ENCODE peak calls at places on chromosomes 7 and 10, in eight cellular contexts. Q, F, U, W, R, I, C and E are unnamed samples.

GRCh38 chr7:8500286-8500685 is 66.9 kb downstream of the NXPH1 start:
- DNase-seq in Q (peak; percentile 26), F (no peak), U (no peak), W (no peak), R (no peak), I (no peak), C (no peak), E (no peak)

GRCh38 chr7:149680316-149681025 is 92.9 kb downstream of the ZNF467 start:
- DNase-seq in Q (no peak), F (no peak), U (no peak), W (no peak), R (no peak), I (no peak), C (no peak), E (no peak)

GRCh38 chr7:68456469-68456868 is 1141.8 kb upstream of the AUTS2 start:
- DNase-seq in Q (no peak), F (no peak), U (no peak), W (no peak), R (no peak), I (no peak), C (no peak), E (no peak)

GRCh38 chr10:119246862-119247549 is 39.6 kb downstream of the GRK5 start:
- DNase-seq in Q (no peak), F (peak; percentile 18), U (no peak), W (no peak), R (no peak), I (no peak), C (no peak), E (no peak)

GRCh38 chr7:93856319-93856718 is 34.2 kb downstream of the TFPI2 start:
- DNase-seq in Q (no peak), F (no peak), U (no peak), W (no peak), R (no peak), I (no peak), C (no peak), E (no peak)

GRCh38 chr10:95286707-95287106 is 4.1 kb downstream of the PDLIM1 start:
- DNase-seq in Q (no peak), F (no peak), U (no peak), W (no peak), R (no peak), I (no peak), C (no peak), E (no peak)

GRCh38 chr7:139572071-139572470 is 48.6 kb downstream of the CLEC2L start:
- DNase-seq in Q (peak; percentile 7), F (peak; percentile 52), U (no peak), W (no peak), R (no peak), I (no peak), C (no peak), E (no peak)

GRCh38 chr7:130921391-130922180 is 187.6 kb upstream of the KLF14 start:
- DNase-seq in Q (peak; percentile 64), F (no peak), U (no peak), W (peak; percentile 58), R (no peak), I (no peak), C (peak; percentile 61), E (no peak)

GRCh38 chr7:99752354-99752753 is 17.4 kb upstream of the CYP3A7 start:
- DNase-seq in Q (peak; percentile 62), F (no peak), U (no peak), W (no peak), R (no peak), I (no peak), C (peak; percentile 78), E (peak; percentile 28)

GRCh38 chr7:70764004-70764691 is 367.8 kb upstream of the GALNT17 start:
- DNase-seq in Q (no peak), F (no peak), U (peak; percentile 64), W (no peak), R (no peak), I (no peak), C (no peak), E (no peak)

GRCh38 chr10:104301907-104302690 is 33.1 kb downstream of the GSTO2 start:
- DNase-seq in Q (no peak), F (no peak), U (no peak), W (no peak), R (no peak), I (no peak), C (no peak), E (no peak)

GRCh38 chr7:65731129-65731528 is 141.7 kb upstream of the VKORC1L1 start:
- DNase-seq in Q (no peak), F (no peak), U (no peak), W (no peak), R (no peak), I (no peak), C (no peak), E (no peak)

GRCh38 chr7:54689394-54690058 is 69.5 kb downstream of the SEC61G start:
- DNase-seq in Q (no peak), F (no peak), U (no peak), W (no peak), R (no peak), I (no peak), C (no peak), E (no peak)

GRCh38 chr7:11753441-11753840 is 78.6 kb downstream of the THSD7A start:
- DNase-seq in Q (no peak), F (no peak), U (no peak), W (no peak), R (no peak), I (no peak), C (no peak), E (no peak)

GRCh38 chr7:7554021-7554432 is 12.7 kb upstream of the MIOS start:
- DNase-seq in Q (no peak), F (no peak), U (no peak), W (no peak), R (no peak), I (no peak), C (no peak), E (no peak)

GRCh38 chr7:84803979-84804378 is 382.9 kb downstream of the SEMA3D start:
- DNase-seq in Q (no peak), F (no peak), U (no peak), W (no peak), R (no peak), I (no peak), C (no peak), E (no peak)

GRCh38 chr7:84800846-84801245 is 386.0 kb downstream of the SEMA3D start:
- DNase-seq in Q (no peak), F (no peak), U (no peak), W (no peak), R (no peak), I (no peak), C (no peak), E (no peak)

GRCh38 chr7:84801396-84801795 is 385.5 kb downstream of the SEMA3D start:
- DNase-seq in Q (no peak), F (no peak), U (no peak), W (no peak), R (no peak), I (no peak), C (no peak), E (no peak)

GRCh38 chr7:84799131-84799530 is 387.7 kb downstream of the SEMA3D start:
- DNase-seq in Q (peak; percentile 36), F (no peak), U (no peak), W (no peak), R (no peak), I (no peak), C (peak; percentile 12), E (no peak)
- TF ChIP-seq POLR2AphosphoS5 in Q (no peak), F (no peak), U (no peak), W (no peak), R (no peak), I (no peak), C (no peak), E (no peak)

GRCh38 chr10:71889388-71889987 is 38.4 kb upstream of the PSAP start:
- DNase-seq in Q (no peak), F (no peak), U (no peak), W (peak; percentile 25), R (no peak), I (no peak), C (no peak), E (no peak)

GRCh38 chr10:71888248-71888622 is 37.2 kb upstream of the PSAP start:
- DNase-seq in Q (no peak), F (no peak), U (no peak), W (no peak), R (no peak), I (no peak), C (no peak), E (no peak)

GRCh38 chr10:71887767-71888166 is 36.7 kb upstream of the PSAP start:
- DNase-seq in Q (no peak), F (no peak), U (no peak), W (no peak), R (no peak), I (no peak), C (no peak), E (no peak)

GRCh38 chr10:71891437-71891836 is 40.4 kb upstream of the PSAP start:
- DNase-seq in Q (no peak), F (peak; percentile 68), U (no peak), W (no peak), R (no peak), I (no peak), C (no peak), E (no peak)

GRCh38 chr10:71888623-71889387 is 37.8 kb upstream of the PSAP start:
- DNase-seq in Q (peak; percentile 65), F (peak; percentile 96), U (peak; percentile 76), W (peak; percentile 82), R (no peak), I (peak; percentile 100), C (peak; percentile 78), E (peak; percentile 95)
- TF ChIP-seq POLR2AphosphoS5 in Q (peak; percentile 66), F (peak; percentile 91), U (peak; percentile 37), W (no peak), R (peak; percentile 80), I (peak; percentile 53), C (peak; percentile 66), E (peak; percentile 78)

GRCh38 chr7:128459394-128459878 is 3.8 kb downstream of the HILPDA start:
- DNase-seq in Q (peak; percentile 71), F (no peak), U (no peak), W (peak; percentile 85), R (no peak), I (peak; percentile 78), C (peak; percentile 77), E (no peak)
- TF ChIP-seq POLR2AphosphoS5 in Q (no peak), F (no peak), U (no peak), W (no peak), R (no peak), I (no peak), C (no peak), E (no peak)

DNA sequence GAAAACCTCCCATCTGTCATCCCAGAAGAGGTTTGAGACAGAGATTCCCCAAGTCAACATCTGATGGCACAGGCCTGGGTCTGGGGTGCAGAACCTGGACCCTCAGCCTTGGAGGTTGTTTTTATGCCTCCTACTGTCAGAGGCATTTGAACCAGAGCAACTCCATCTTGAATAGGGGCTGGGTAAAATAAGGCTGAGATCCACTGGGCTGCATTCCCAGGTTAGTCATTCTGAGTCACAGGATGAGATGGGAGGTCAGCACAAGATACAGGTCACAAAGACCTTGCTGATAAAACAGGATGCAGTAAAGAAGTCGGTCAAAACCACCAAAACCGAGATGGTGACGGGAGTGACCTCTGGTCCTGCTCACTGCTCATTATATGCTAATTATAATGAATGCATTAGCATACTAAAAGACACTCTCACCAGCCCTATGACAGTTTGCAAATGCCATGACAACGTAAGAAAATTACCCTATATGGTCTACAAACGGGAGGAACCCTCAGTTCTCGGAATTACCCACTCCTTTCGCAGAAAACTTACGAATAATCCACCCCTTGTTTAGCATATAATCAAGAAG is 92.0 kb downstream of the ITGA8 start:
- DNase-seq in Q (no peak), F (no peak), U (no peak), W (no peak), R (no peak), I (no peak), C (no peak), E (no peak)
- TF ChIP-seq POLR2AphosphoS5 in Q (no peak), F (no peak), U (no peak), W (no peak), R (no peak), I (no peak), C (no peak), E (no peak)